ENCODE peak calls at places on chromosomes 7 and 10, in four cellular contexts. Q is M059J, H is frontal cortex, R is HT1080. P is an unnamed sample.

GRCh38 chr7:103446046-103446520 is at the start of gene SLC26A5:
- DNase-seq in H (no peak), Q (no peak), R (no peak), P (peak; percentile 39)

GRCh38 chr10:73887038-73888015 is 13.0 kb upstream of the CAMK2G start:
- DNase-seq in H (no peak), Q (peak; percentile 96), R (peak; percentile 94), P (no peak)

GRCh38 chr7:139340808-139341057 is 404 bp upstream of the FMC1 start:
- DNase-seq in R (no peak), Q (no peak), H (no peak), P (peak; percentile 11)

GRCh38 chr7:30726296-30727006 is 25.5 kb upstream of the INMT start:
- DNase-seq in Q (no peak), H (no peak), R (no peak), P (no peak)

GRCh38 chr7:14858410-14858809 is 44.1 kb downstream of the DGKB start:
- DNase-seq in Q (no peak), H (no peak), R (no peak), P (no peak)

GRCh38 chr10:125344573-125345121 is 184.3 kb upstream of the CTBP2 start:
- DNase-seq in Q (no peak), H (no peak), R (no peak), P (no peak)

GRCh38 chr10:66058594-66058993 is 867.2 kb upstream of the LRRTM3 start:
- DNase-seq in R (no peak), Q (no peak), H (no peak), P (no peak)

GRCh38 chr7:150397376-150398107 is 18.4 kb downstream of the ZNF775 start:
- DNase-seq in R (no peak), Q (no peak), H (no peak), P (no peak)

GRCh38 chr7:1151653-1152425 is 8.2 kb downstream of the ZFAND2A start:
- DNase-seq in H (no peak), R (no peak), Q (no peak), P (no peak)

GRCh38 chr7:150963707-150964559 is 14.2 kb downstream of the KCNH2 start:
- DNase-seq in Q (no peak), H (no peak), R (no peak), P (no peak)

GRCh38 chr10:32650246-32650655 is 204.3 kb downstream of the CCDC7 start:
- DNase-seq in Q (peak; percentile 54), H (no peak), R (peak; percentile 37), P (no peak)

GRCh38 chr7:29345590-29345989 is 151.0 kb downstream of the CHN2 start:
- DNase-seq in R (no peak), Q (peak; percentile 12), H (peak; percentile 12), P (no peak)

GRCh38 chr10:93280699-93281366 is 201.3 kb downstream of the MYOF start:
- DNase-seq in R (no peak), Q (no peak), H (no peak), P (no peak)

GRCh38 chr10:74039561-74040145 is 41.7 kb downstream of the VCL start:
- DNase-seq in H (no peak), R (no peak), Q (no peak), P (no peak)

GRCh38 chr7:13047061-13047460 is 359.6 kb downstream of the ARL4A start:
- DNase-seq in Q (no peak), H (no peak), R (no peak), P (no peak)

GRCh38 chr7:5422324-5423271 is 1.0 kb downstream of the TNRC18 start:
- DNase-seq in H (peak; percentile 48), R (peak; percentile 33), Q (peak; percentile 49), P (no peak)

GRCh38 chr7:75842836-75843446 is 29.3 kb upstream of the CCL24 start:
- DNase-seq in Q (peak; percentile 72), R (peak; percentile 79), H (no peak), P (peak; percentile 32)

GRCh38 chr7:106365252-106366005 is 80.6 kb upstream of the NAMPT start:
- DNase-seq in R (no peak), Q (no peak), H (no peak), P (no peak)

GRCh38 chr7:16113058-16113457 is 308.3 kb downstream of the CRPPA start:
- DNase-seq in H (no peak), Q (no peak), R (no peak), P (no peak)

GRCh38 chr7:1293950-1294728 is 61.5 kb downstream of the UNCX start:
- DNase-seq in Q (no peak), H (no peak), R (no peak), P (no peak)

GRCh38 chr7:127582361-127582760 is 3.0 kb downstream of the GCC1 start:
- DNase-seq in H (no peak), Q (no peak), R (no peak), P (no peak)

GRCh38 chr7:613442-614140 is 93.9 kb upstream of the PDGFA start:
- DNase-seq in R (no peak), Q (no peak), H (no peak), P (no peak)

GRCh38 chr10:5530846-5531557 is 6.2 kb downstream of the CALML3 start:
- DNase-seq in H (no peak), Q (no peak), R (no peak), P (no peak)

GRCh38 chr10:131849591-131850489 is 51.0 kb upstream of the PPP2R2D start:
- DNase-seq in Q (no peak), H (no peak), R (no peak), P (no peak)

P was measured in GM12891.